ENCODE peak calls at places on chromosomes 6 and 20, in five cellular contexts. W is WTC11, K is pancreas, E is thyroid gland, T is stomach. U is an unnamed sample.
A peak's percentile ranks its signal among the peaks of the same experiment; 100 is the strongest.

GRCh38 chr6:135464634-135465033 is 32.9 kb downstream of the AHI1 start:
- DNase-seq in T (no peak), W (no peak), E (no peak), K (no peak), U (no peak)

GRCh38 chr6:57177545-57178225 is 5.6 kb downstream of the BAG2 start:
- DNase-seq in E (no peak), W (no peak), T (no peak), K (no peak), U (no peak)

GRCh38 chr6:150622941-150623874 is 23.5 kb downstream of the PLEKHG1 start:
- DNase-seq in K (no peak), W (no peak), E (no peak), T (no peak), U (no peak)

GRCh38 chr6:35678021-35678654 is 10.6 kb downstream of the FKBP5 start:
- DNase-seq in W (no peak), T (no peak), K (no peak), E (no peak), U (no peak)

GRCh38 chr6:132054525-132054924 is 103.4 kb upstream of the CCN2 start:
- DNase-seq in K (no peak), T (no peak), E (no peak), W (no peak), U (no peak)

GRCh38 chr6:32659856-32660595 is 6.4 kb downstream of the HLA-DQB1 start:
- DNase-seq in W (no peak), K (no peak), T (no peak), E (no peak), U (no peak)

GRCh38 chr6:161418458-161418945 is 144.6 kb upstream of the AGPAT4 start:
- DNase-seq in W (no peak), E (peak; percentile 41), K (peak; percentile 72), T (no peak), U (peak; percentile 48)

GRCh38 chr20:431012-431904 is 23.2 kb downstream of the RBCK1 start:
- DNase-seq in T (peak; percentile 77), W (peak; percentile 75), K (peak; percentile 59), E (peak; percentile 90), U (no peak)

GRCh38 chr20:58523916-58524315 is 8.7 kb upstream of the APCDD1L start:
- DNase-seq in W (no peak), E (no peak), T (no peak), K (no peak), U (no peak)

GRCh38 chr6:168133186-168133585 is 54.2 kb upstream of the FRMD1 start:
- DNase-seq in E (no peak), T (no peak), K (no peak), W (no peak), U (no peak)

GRCh38 chr6:141483561-141484061 is 649.1 kb upstream of the GJE1 start:
- DNase-seq in W (no peak), T (no peak), K (no peak), E (no peak), U (no peak)

GRCh38 chr20:21100590-21101452 is 5.3 kb downstream of the LINC00237 start:
- DNase-seq in E (no peak), T (no peak), W (peak; percentile 69), K (no peak), U (no peak)

GRCh38 chr20:33791021-33791420 is 20.1 kb upstream of the CHMP4B start:
- DNase-seq in K (no peak), T (no peak), E (no peak), W (no peak), U (no peak)

GRCh38 chr20:33793011-33793931 is 17.9 kb upstream of the CHMP4B start:
- DNase-seq in W (no peak), K (no peak), T (no peak), E (peak; percentile 8), U (no peak)

GRCh38 chr20:33791540-33791939 is 19.6 kb upstream of the CHMP4B start:
- DNase-seq in T (no peak), K (no peak), W (no peak), E (no peak), U (no peak)

GRCh38 chr20:33790571-33790970 is 20.6 kb upstream of the CHMP4B start:
- DNase-seq in T (peak; percentile 42), E (no peak), K (peak; percentile 69), W (no peak), U (no peak)

GRCh38 chr20:33791959-33792597 is 19.1 kb upstream of the CHMP4B start:
- DNase-seq in K (no peak), W (peak; percentile 75), T (peak; percentile 51), E (peak; percentile 30), U (peak; percentile 64)
- TF ChIP-seq CTCF in K (peak; percentile 65), W (peak; percentile 94), T (no peak), E (peak; percentile 68), U (peak; percentile 72)

DNA sequence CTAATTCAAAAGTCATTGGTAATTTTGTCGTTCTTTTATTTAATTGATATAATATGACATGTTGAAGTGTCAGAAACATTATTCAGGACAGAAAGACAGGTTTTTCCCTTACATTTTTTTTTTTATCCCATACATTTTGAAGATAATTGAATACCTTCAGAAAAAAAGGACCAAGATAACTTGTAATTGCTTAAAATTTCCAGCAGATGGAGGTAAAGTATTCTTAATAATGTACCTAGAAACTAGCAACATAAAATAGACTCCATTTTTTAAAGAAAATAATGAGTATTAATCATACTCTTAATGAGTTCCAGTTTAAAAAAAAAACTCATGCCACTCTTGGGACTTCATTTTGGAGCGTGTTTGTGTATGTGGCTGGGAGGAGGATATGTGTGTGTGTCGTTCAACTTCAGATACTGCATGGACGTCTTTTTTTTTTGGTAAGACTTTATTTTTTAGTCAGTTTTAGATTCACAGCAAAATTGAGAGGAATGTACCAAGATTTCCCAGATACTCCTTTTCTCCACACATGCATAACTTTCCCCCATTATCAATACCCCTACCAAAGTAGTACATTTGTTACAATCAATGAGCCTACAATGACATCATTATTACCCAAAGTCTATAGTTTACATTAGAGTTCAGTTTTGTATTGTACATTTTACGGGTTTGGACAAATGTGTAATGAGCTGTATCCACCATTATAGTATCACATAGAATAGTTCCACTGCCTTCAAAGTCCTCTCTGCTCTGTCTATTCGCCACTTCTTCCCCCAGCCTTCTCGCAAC is 79.4 kb downstream of the ROS1 start:
- DNase-seq in W (no peak), K (no peak), E (no peak), T (no peak), U (no peak)
- TF ChIP-seq CTCF in W (peak; percentile 14), K (no peak), E (peak; percentile 59), T (no peak), U (peak; percentile 80)

GRCh38 chr6:129141499-129141898 is 258.6 kb downstream of the LAMA2 start:
- DNase-seq in E (no peak), W (no peak), K (no peak), T (no peak), U (no peak)

GRCh38 chr6:129135421-129135820 is 252.5 kb downstream of the LAMA2 start:
- DNase-seq in T (no peak), W (no peak), K (no peak), E (no peak), U (no peak)

GRCh38 chr6:129136751-129137150 is 253.8 kb downstream of the LAMA2 start:
- DNase-seq in W (no peak), E (no peak), T (no peak), K (no peak), U (no peak)

GRCh38 chr6:129138739-129139405 is 255.9 kb downstream of the LAMA2 start:
- DNase-seq in T (no peak), W (no peak), K (no peak), E (no peak), U (no peak)

DNA sequence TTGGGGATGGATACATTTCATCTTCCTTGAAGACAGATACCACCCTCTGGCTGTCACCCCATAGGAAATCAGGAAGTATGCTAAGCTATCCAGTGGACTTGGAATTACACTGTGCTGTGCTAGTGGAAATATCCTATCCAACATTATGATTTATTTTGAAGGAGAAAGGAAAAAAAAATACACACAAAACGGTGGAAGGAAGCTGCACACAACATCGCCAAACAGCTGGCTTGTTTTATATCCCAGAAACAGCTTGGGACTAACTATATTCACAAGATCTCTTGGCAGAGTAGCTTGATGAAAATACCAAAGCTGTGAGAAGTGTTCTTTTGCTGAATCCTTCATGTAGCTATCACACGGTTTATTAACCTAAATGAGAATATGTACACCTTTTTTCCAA is 257.6 kb downstream of the LAMA2 start:
- DNase-seq in W (no peak), T (no peak), K (no peak), E (no peak), U (no peak)
- TF ChIP-seq CTCF in W (no peak), T (no peak), K (no peak), E (no peak), U (no peak)

DNA sequence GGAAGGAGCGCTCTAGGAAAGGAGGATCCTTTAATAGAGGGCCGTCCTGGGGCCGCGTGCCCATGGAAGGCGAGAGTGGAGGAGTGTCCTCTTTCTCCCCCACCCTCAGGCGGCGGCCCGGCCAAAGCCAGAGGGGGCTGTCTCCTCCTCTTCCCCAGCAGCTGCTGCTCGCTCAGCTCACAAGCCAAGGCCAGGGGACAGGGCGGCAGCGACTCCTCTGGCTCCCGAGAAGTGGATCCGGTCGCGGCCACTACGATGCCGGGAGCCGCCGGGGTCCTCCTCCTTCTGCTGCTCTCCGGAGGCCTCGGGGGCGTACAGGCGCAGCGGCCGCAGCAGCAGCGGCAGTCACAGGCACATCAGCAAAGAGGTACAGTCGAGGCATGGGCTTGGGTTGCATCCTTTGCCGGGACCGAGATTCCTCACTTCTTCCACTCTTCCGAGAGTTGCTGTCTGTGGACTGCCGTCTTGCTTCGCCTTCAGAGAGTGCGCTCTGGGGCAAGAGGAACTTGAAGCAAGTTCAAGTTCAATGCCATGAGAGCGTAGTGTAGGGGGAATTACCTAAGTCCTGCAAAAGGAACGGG is at the start of gene LAMA2:
- DNase-seq in K (peak; percentile 29), W (peak; percentile 83), E (peak; percentile 62), T (peak; percentile 72), U (peak; percentile 56)
- TF ChIP-seq CTCF in K (no peak), W (no peak), E (no peak), T (no peak), U (no peak)

DNA sequence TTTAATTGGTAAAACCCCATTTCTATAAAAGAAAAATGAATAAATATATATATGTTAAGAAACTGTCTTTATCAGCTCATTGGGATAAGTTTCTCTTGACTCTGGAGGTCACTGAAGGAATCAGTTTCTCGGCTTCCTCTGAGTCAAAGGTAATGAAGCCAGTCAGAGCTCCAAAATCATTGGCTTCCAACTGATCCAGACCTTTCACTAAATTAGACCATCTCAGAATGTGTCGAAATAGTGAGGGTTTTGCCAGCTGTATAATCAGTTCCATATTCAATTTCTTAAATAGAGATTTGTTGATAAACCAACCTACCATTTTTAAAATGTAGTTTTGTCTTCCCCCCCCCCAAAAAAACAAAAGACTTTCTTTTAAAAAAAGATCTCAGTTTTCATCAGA is 60.5 kb upstream of the SRSF6 start:
- DNase-seq in E (no peak), K (no peak), W (no peak), T (no peak), U (no peak)
- TF ChIP-seq CTCF in E (no peak), K (no peak), W (no peak), T (no peak), U (no peak)

GRCh38 chr6:114081730-114082129 is 110.8 kb upstream of the HDAC2 start:
- DNase-seq in W (no peak), T (no peak), K (no peak), E (no peak), U (no peak)

GRCh38 chr6:114080891-114081510 is 110.1 kb upstream of the HDAC2 start:
- DNase-seq in W (no peak), E (no peak), T (no peak), K (no peak), U (no peak)

GRCh38 chr6:114085206-114085605 is 114.3 kb upstream of the HDAC2 start:
- DNase-seq in E (no peak), K (no peak), T (no peak), W (no peak), U (no peak)

GRCh38 chr6:114084327-114084890 is 113.5 kb upstream of the HDAC2 start:
- DNase-seq in W (no peak), E (peak; percentile 10), K (no peak), T (no peak), U (no peak)

GRCh38 chr6:114083251-114083650 is 112.3 kb upstream of the HDAC2 start:
- DNase-seq in T (no peak), K (no peak), E (no peak), W (no peak), U (no peak)
- TF ChIP-seq CTCF in T (no peak), K (no peak), E (no peak), W (no peak), U (no peak)